ENCODE peak calls at places on chromosome 6, in six cellular contexts. F, G, V, C, S and D are unnamed samples.

GRCh38 chr6:128827675-128828464 is 55.1 kb upstream of the LAMA2 start:
- DNase-seq in S (peak), V (no peak), C (no peak), G (no peak), F (no peak), D (no peak)

GRCh38 chr6:129672883-129673631 is 36.9 kb downstream of the ARHGAP18 start:
- DNase-seq in C (no peak), S (peak), F (no peak), G (no peak), V (no peak), D (no peak)

GRCh38 chr6:131946992-131947955 is 3.9 kb downstream of the CCN2 start:
- DNase-seq in C (no peak), S (peak), F (no peak), G (no peak), V (no peak), D (no peak)

GRCh38 chr6:169912266-169913095 is 161.1 kb downstream of the ERMARD start:
- DNase-seq in C (no peak), G (no peak), F (no peak), S (no peak), V (no peak), D (no peak)

GRCh38 chr6:132133734-132134490 is 182.7 kb upstream of the CCN2 start:
- DNase-seq in F (peak), V (no peak), C (no peak), G (no peak), S (peak), D (no peak)

GRCh38 chr6:42769051-42769450 is 12.8 kb upstream of the BICRAL start:
- DNase-seq in S (no peak), V (no peak), C (no peak), F (no peak), G (no peak), D (no peak)

GRCh38 chr6:135270676-135271536 is 89.8 kb downstream of the MYB start:
- DNase-seq in C (no peak), S (no peak), G (no peak), F (no peak), V (no peak), D (no peak)

GRCh38 chr6:153553627-153554026 is 422.5 kb upstream of the RGS17 start:
- DNase-seq in G (no peak), F (no peak), V (peak), C (no peak), S (no peak), D (no peak)

GRCh38 chr6:54835176-54835575 is 11.4 kb upstream of the FAM83B start:
- DNase-seq in F (no peak), C (no peak), S (no peak), V (no peak), G (no peak), D (no peak)

GRCh38 chr6:42428326-42429041 is 23.2 kb downstream of the TRERF1 start:
- DNase-seq in V (no peak), G (no peak), F (peak), C (peak), S (peak), D (peak)

GRCh38 chr6:132369526-132369925 is 31.7 kb downstream of the MOXD1 start:
- DNase-seq in C (no peak), G (no peak), F (no peak), S (peak), V (no peak), D (no peak)

GRCh38 chr6:170032706-170033309 is 258.1 kb downstream of the DLL1 start:
- DNase-seq in S (no peak), F (no peak), G (no peak), C (no peak), V (no peak), D (no peak)

GRCh38 chr6:36692861-36693702 is 4.5 kb upstream of the RAB44 start:
- DNase-seq in G (no peak), S (no peak), V (no peak), C (peak), F (no peak), D (no peak)

GRCh38 chr6:33080127-33081089 is 4.6 kb downstream of the HLA-DPB1 start:
- DNase-seq in G (no peak), C (peak), S (peak), V (peak), F (no peak), D (no peak)

GRCh38 chr6:131858765-131859490 is 51.1 kb downstream of the ENPP1 start:
- DNase-seq in C (no peak), V (no peak), G (no peak), S (peak), F (no peak), D (peak)

GRCh38 chr6:109291893-109292292 is 90.4 kb downstream of the CD164 start:
- DNase-seq in G (no peak), C (no peak), V (no peak), F (no peak), S (no peak), D (no peak)

GRCh38 chr6:30572078-30572605 is 900 bp downstream of the ABCF1 start:
- DNase-seq in C (no peak), S (no peak), V (no peak), F (no peak), G (no peak), D (no peak)

GRCh38 chr6:21949211-21949801 is 347.5 kb downstream of the PRL start:
- DNase-seq in F (no peak), S (peak), C (no peak), G (no peak), V (no peak), D (no peak)

GRCh38 chr6:112022749-112023148 is 31.2 kb upstream of the CCN6 start:
- DNase-seq in F (no peak), C (no peak), V (no peak), G (no peak), S (no peak), D (no peak)

GRCh38 chr6:4451101-4451500 is 315.7 kb upstream of the ECI2 start:
- DNase-seq in V (no peak), F (no peak), S (no peak), C (no peak), G (no peak), D (no peak)

GRCh38 chr6:149680490-149680889 is 32.0 kb upstream of the KATNA1 start:
- DNase-seq in G (no peak), F (no peak), S (no peak), C (no peak), V (no peak), D (no peak)
- TF ChIP-seq CTCF in G (no peak), F (no peak), S (no peak), C (no peak), V (no peak), D (no peak)

DNA sequence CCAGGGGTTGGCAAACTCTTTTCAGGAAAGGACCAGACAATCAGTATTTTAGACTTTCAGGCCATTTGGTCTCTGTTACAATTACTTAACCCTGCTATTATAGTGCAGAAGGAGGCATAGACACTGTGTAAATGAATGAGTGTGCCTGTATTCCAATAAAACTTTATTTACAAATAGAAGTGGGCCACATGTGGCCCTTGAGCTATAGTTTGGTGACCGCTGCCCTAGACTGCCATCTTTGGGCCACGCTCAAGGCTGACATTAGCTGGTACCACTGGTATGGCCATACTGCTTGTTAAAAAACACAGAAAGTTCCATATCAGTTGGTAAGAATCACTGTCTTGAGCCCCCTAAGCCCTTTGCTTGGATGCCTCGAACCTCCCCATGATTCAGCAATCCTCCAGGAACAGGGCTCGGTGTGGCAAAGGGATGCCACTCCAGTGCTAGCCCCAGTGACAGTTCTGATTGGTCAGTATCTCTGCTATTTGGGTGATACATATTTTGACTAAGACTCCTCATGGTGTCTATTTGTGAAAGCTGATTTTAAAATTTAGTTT is 23.3 kb upstream of the SNRNP48 start:
- DNase-seq in C (no peak), S (no peak), V (no peak), F (no peak), G (no peak), D (no peak)
- TF ChIP-seq CTCF in C (no peak), S (no peak), V (no peak), F (no peak), G (no peak), D (no peak)

DNA sequence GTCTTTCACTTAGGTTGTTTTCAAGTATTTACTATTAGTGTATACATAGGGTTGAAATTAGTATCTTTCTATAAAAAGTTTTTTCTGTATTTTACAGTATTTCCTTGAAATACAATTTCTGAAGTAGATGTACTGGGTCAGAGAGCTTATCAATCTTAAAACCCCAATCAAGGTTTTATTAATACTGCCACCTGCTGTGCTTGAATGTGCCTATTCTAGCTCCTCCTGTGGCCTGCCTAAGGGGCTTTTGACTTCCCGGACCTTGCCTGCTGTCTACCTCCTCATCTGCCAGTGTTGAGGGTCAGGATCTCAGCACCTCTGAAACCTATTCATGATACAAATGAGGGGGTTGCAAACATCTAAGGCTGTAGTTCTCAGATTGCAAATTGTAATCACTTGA is 9.2 kb downstream of the PACRG start:
- DNase-seq in F (no peak), C (no peak), G (no peak), S (no peak), V (no peak), D (no peak)
- TF ChIP-seq CTCF in F (no peak), C (no peak), G (no peak), S (no peak), V (no peak), D (peak)

GRCh38 chr6:89583559-89583958 is 55.0 kb downstream of the LYRM2 start:
- DNase-seq in S (no peak), C (no peak), G (no peak), V (no peak), F (no peak), D (no peak)
- TF ChIP-seq CTCF in S (no peak), C (no peak), G (no peak), V (no peak), F (no peak), D (no peak)

GRCh38 chr6:136792066-136792944 is at the start of gene MAP3K5:
- DNase-seq in S (peak), G (peak), F (peak), V (peak), C (peak), D (peak)

GRCh38 chr6:136795996-136796395 is 3.7 kb upstream of the MAP3K5 start:
- DNase-seq in V (no peak), S (peak), G (no peak), C (no peak), F (no peak), D (no peak)

GRCh38 chr6:136792945-136793289 is 640 bp upstream of the MAP3K5 start:
- DNase-seq in V (peak), S (peak), C (peak), G (peak), F (peak), D (peak)

GRCh38 chr6:136791296-136792065 is 796 bp downstream of the MAP3K5 start:
- DNase-seq in G (peak), F (peak), V (peak), S (peak), C (peak), D (peak)

GRCh38 chr6:136793348-136793747 is 1.1 kb upstream of the MAP3K5 start:
- DNase-seq in F (peak), S (no peak), V (no peak), C (no peak), G (no peak), D (no peak)
- TF ChIP-seq CTCF in F (no peak), S (no peak), V (no peak), C (no peak), G (peak), D (no peak)

GRCh38 chr6:25601797-25602679 is 50.0 kb upstream of the SCGN start:
- DNase-seq in S (peak), C (no peak), V (no peak), F (peak), G (no peak), D (peak)
- TF ChIP-seq CTCF in S (peak), C (peak), V (peak), F (peak), G (peak), D (peak)

GRCh38 chr6:126339796-126340750 is at the start of gene CENPW:
- DNase-seq in G (peak), S (peak), V (peak), F (peak), C (peak), D (peak)

GRCh38 chr6:126333729-126334128 is 6.2 kb upstream of the CENPW start:
- DNase-seq in V (no peak), C (no peak), G (no peak), F (no peak), S (no peak), D (no peak)

GRCh38 chr6:126337323-126337722 is 2.6 kb upstream of the CENPW start:
- DNase-seq in G (no peak), C (no peak), S (peak), V (no peak), F (no peak), D (peak)

GRCh38 chr6:126341126-126341525 is 1.2 kb downstream of the CENPW start:
- DNase-seq in G (no peak), F (no peak), V (no peak), C (no peak), S (no peak), D (no peak)

DNA sequence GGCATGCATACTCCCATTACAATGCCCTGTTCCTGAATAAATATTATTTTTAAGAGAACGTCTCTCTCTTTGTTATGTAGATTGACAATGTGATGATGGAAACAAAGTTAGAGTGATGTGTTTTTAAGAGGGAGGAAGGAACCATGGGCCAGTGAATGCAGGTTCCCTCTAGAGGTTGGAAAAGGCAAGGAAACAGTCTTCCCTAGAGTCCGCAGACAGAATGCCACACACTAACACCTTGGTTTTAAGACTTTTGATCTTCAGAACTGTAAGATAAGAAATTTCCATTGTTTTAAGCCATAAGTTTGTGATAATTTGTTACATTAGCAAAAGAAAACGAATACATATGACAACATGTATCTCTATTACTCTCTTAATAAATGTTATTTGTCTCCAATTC is 4.7 kb upstream of the CENPW start:
- DNase-seq in F (no peak), G (no peak), S (no peak), V (no peak), C (no peak), D (no peak)
- TF ChIP-seq CTCF in F (no peak), G (no peak), S (no peak), V (no peak), C (no peak), D (no peak)

DNA sequence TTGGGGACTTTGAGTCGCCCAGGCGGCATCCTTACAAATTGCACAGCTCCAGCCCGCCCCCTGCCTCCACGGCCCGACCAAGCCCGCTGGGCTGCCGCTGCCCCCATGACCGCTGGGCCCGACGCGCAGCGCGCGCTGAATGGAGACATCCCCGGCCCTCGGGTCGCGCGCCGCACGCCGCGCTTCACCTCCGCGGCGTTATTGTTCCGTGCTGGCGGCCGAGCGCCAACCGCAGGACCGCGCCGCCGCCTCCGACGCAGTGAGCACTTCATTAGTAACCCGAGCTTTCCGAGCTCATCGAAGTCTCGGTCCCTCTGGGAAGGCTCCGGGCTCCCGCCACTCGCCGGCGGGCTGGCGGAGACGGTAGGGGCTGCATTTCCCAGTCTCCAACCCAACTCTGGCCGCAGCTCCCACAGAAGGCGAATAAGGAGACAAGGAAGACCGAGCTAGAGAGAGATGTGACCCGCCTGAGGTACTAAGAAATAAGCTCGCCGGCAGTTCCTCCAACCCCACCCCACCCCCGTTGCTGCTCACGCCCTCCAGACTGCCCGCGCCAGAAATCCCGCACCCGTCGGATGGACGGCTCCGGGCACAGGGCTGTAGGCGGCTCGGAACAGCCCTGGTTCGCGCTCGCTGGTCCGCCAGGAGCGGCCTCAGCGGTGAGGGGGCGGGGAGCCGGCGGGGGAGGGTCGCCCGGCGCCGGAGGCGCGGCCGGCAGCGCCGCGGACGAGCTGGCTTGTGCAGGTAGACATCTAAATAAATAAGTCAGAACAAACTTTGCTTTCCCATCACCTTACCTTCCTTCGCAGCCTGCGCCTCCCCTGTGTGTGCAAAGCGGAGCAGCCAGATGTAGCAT is 683 bp downstream of the EPHA7 start:
- DNase-seq in S (no peak), G (no peak), F (peak), C (peak), V (peak), D (no peak)
- TF ChIP-seq CTCF in S (no peak), G (no peak), F (no peak), C (no peak), V (peak), D (no peak)

GRCh38 chr6:73129653-73130443 is 95.4 kb downstream of the KHDC1L start:
- DNase-seq in C (peak), F (peak), V (peak), G (peak), S (peak), D (peak)

GRCh38 chr6:73139681-73140080 is 85.6 kb downstream of the KHDC1L start:
- DNase-seq in V (no peak), S (no peak), C (no peak), G (no peak), F (no peak), D (no peak)

GRCh38 chr6:73131706-73132105 is 93.6 kb downstream of the KHDC1L start:
- DNase-seq in V (no peak), F (no peak), S (peak), C (no peak), G (no peak), D (peak)

DNA sequence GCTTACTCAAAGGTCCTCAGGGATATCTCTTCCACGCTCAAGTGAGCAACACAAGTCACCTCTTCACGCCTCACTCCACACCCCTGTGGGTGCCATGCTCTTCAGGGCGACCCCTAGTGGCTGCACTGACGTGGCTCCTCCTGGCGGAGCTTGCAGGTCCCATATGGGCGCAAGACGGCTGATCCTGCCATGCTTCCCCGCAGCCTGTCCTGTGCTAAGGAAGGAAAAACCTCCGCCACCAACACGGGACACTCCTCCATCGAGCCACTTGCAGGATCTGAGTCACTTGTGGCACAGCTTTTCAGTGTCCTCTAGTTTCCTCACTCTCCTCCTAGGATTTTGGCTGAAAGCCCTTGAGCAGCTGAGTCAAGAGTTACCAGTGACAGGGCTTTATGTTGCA is 90.7 kb downstream of the KHDC1L start:
- DNase-seq in C (no peak), G (no peak), V (peak), F (no peak), S (peak), D (no peak)
- TF ChIP-seq CTCF in C (no peak), G (no peak), V (peak), F (peak), S (no peak), D (peak)